ENCODE peak calls at places on chromosomes 1 and 21, in eight cellular contexts. N is right lobe of liver, A is cardiac fibroblast, G is GM12864, W is choroid plexus epithelial cell, Z is ovary, Y is body of pancreas, S is fibroblast of mammary gland. Q is an unnamed sample.
A peak's percentile ranks its signal among the peaks of the same experiment; 100 is the strongest.

GRCh38 chr1:48039088-48040049 is 42.2 kb upstream of the TRABD2B start:
- DNase-seq in Y (peak; percentile 39), W (peak; percentile 81), A (no peak), N (no peak), G (no peak), S (peak; percentile 63), Z (no peak), Q (no peak)

GRCh38 chr1:59013276-59013927 is 229.6 kb upstream of the JUN start:
- DNase-seq in N (no peak), W (peak; percentile 69), Z (peak; percentile 55), G (no peak), Y (peak; percentile 69), A (peak; percentile 61), S (peak; percentile 41), Q (peak; percentile 50)

GRCh38 chr21:34889287-34889536 is 159.9 kb downstream of the RUNX1 start:
- DNase-seq in S (peak; percentile 74), Z (peak; percentile 67), N (peak; percentile 75), A (peak; percentile 80), W (peak; percentile 82), Y (peak; percentile 44), G (no peak), Q (no peak)

GRCh38 chr1:182568647-182569284 is 20.3 kb downstream of the RNASEL start:
- DNase-seq in A (no peak), Z (no peak), S (no peak), N (no peak), W (no peak), Y (no peak), G (no peak), Q (no peak)

GRCh38 chr1:88063605-88064004 is 620.5 kb upstream of the PKN2 start:
- DNase-seq in W (no peak), A (no peak), Z (no peak), N (no peak), S (peak; percentile 59), Y (no peak), G (no peak), Q (no peak)

GRCh38 chr1:36099681-36100341 is 11.1 kb downstream of the ADPRS start:
- DNase-seq in S (peak; percentile 73), W (peak; percentile 80), Y (peak; percentile 76), N (peak; percentile 82), Z (peak; percentile 80), G (peak; percentile 27), A (peak; percentile 78), Q (peak; percentile 75)

GRCh38 chr1:234624718-234625117 is 14.7 kb upstream of the IRF2BP2 start:
- DNase-seq in Z (no peak), S (peak; percentile 39), N (no peak), W (no peak), Y (no peak), A (no peak), G (no peak), Q (no peak)

GRCh38 chr21:26587621-26588260 is 14.7 kb upstream of the CYYR1 start:
- DNase-seq in N (no peak), S (peak; percentile 89), Z (no peak), A (peak; percentile 60), Y (no peak), W (peak; percentile 78), G (no peak), Q (no peak)

GRCh38 chr1:107138767-107139445 is 1.9 kb upstream of the NTNG1 start:
- DNase-seq in Z (no peak), Y (no peak), S (peak; percentile 56), N (no peak), W (no peak), G (no peak), A (no peak), Q (no peak)

GRCh38 chr1:1623631-1624442 is 8.1 kb upstream of the MMP23B start:
- DNase-seq in S (no peak), Y (no peak), W (no peak), N (peak; percentile 56), Z (no peak), G (no peak), A (no peak), Q (peak; percentile 24)

GRCh38 chr1:40839943-40840335 is 22.2 kb downstream of the CITED4 start:
- DNase-seq in G (no peak), A (no peak), W (no peak), N (no peak), S (no peak), Y (no peak), Z (no peak), Q (no peak)

GRCh38 chr1:74771913-74772515 is 39.1 kb downstream of the TYW3 start:
- DNase-seq in Z (no peak), A (peak; percentile 70), G (peak; percentile 12), N (no peak), S (peak; percentile 57), Y (peak; percentile 34), W (peak; percentile 74), Q (peak; percentile 17)

GRCh38 chr1:1144122-1144842 is 28.4 kb upstream of the C1orf159 start:
- DNase-seq in S (no peak), N (no peak), Y (no peak), Z (no peak), W (no peak), A (no peak), G (no peak), Q (peak; percentile 71)

DNA sequence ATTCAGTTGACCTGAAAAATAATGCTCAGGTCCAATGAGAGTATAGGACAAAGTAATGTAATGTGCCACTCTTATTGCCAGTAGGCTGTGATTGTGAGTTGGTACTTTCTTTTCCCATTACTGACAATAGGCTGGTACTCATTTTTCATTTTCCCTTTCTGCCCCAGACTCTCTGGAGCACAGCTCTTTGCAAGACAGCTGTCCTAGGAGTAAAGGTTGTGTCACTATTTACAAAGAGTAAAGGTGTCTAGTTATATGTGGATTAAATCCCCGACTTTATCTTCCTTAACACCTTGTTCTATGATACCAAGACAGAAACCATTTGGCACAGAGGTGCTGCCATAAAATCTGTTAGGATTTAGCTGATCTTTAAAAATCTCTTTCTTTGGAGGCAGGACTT is 32.3 kb upstream of the RASAL2 start:
- DNase-seq in A (no peak), Z (no peak), Y (no peak), N (no peak), G (no peak), W (no peak), S (no peak), Q (no peak)
- H3K4me3 ChIP-seq in A (no peak overlapping the region), Z (no peak overlapping the region), Y (no peak overlapping the region), N (no peak overlapping the region), G (no peak overlapping the region), W (no peak overlapping the region), S (no peak overlapping the region), Q (no peak overlapping the region)

DNA sequence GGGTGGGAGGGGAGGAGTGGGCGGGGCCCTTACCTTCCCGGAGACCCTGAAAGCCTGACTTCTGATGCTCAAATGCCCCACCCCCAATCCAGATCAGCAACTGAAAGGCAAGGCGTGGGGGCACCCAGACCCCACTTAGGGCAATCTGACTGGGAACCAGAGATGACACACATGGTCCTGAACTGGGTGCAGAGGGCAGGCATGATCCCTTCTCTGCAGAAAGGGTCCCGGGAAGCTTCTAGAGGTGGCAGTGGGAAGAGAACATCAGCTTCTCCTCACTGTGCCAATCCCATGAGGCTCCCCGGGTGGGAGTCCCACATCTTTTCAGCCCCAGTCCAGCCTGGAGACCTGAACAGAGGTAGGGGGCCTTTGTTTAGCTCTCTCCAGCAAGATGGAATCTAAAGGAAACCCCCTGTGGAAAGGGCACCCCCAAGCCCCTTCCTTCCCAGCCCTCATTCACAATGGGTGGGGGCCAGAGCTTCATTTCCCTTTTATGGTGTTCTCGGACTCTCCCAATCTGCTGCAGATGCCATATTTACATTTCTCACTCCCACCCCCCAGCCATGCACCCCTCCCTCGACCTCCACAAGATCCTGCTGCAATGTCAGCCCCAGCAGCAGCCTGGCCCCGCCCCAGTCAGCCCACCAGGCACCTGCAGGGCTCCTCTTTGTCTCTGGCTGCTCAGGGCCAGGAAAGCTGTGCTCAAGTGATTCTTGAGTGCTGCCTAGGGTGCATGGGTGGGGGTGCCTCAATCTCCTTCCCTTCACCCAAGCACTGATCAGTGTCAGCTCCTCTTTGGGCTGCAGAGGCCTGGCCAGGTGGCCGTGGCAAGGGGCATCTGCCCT is 2.0 kb downstream of the KIF21B start:
- DNase-seq in Y (no peak), N (no peak), G (no peak), W (no peak), A (no peak), S (no peak), Z (no peak), Q (peak; percentile 68)
- TF ChIP-seq CTCF in Y (no peak), N (no peak), G (no peak), W (no peak), A (no peak), S (no peak), Z (no peak), Q (no peak)

DNA sequence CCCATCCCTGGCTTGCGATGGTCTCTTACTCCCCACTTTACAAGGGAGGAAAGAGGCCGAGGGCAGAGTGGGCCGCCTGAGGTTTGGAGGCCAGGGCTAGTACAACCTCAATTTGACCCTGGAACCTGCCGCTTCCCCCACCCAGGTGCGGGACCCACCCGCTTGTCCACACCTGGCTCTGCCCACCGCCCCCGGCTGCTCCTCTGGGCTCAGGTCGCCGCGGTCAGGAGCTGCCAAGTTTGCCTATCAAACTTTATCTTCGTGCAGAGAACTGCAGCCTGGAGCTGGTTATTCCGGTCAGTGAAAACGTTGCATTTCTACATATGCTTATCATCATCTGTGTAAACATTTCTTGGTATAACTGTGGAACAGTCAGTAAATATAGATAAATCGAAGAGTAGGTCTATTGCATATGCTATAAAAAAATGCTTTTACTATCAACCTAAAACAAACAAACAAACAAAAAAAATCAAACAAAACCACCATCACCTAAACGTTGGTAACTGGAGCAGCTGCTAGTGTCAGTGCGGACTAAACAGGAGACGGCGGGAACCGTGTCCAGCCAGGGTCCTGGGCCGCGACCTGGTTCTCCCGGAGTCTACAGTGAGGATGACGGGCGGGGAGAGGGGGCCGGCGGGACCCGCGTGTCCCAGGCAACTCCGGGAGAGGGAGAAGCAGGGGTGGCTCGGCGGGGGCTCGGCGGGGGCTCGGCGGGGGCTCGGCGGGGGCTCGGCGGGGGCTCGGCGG is 906 bp upstream of the ADARB1 start:
- DNase-seq in Z (peak; percentile 59), S (peak; percentile 19), A (peak; percentile 25), W (no peak), Y (peak; percentile 55), G (no peak), N (no peak), Q (no peak)
- H3K4me3 ChIP-seq in Z (peak overlapping the region; percentile 93), S (peak overlapping the region; percentile 51), A (peak overlapping the region; percentile 67), W (peak overlapping the region; percentile 85), Y (peak overlapping the region; percentile 83), G (peak overlapping the region; percentile 83), N (peak overlapping the region; percentile 74), Q (peak overlapping the region; percentile 82)

DNA sequence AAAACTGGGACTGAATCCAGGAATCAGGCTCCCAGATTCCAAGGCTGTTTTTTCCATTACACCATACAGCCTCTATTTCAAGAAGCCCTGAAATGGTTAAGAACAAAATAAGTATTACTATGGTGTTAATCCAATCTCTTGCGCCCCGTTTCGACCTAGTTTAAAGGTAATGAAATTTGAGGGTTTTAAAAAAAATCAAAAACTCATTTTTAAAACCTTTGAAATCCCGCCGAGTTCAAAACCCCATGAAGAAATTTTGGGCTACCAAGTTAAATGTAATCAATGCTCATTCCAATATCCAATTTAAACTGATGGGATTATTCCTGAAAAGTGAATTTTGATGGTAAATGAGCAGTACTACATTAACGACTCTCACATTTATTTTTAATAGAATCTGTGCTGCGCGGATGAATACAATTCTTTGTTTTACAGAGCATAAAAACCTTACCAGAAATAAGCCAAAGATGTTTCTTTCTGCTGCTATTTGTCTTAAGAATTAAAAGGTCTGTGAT is 767 bp upstream of the EGLN1 start:
- DNase-seq in S (no peak), W (no peak), Y (no peak), A (no peak), G (no peak), Z (no peak), N (no peak), Q (no peak)
- TF ChIP-seq CTCF in S (no peak), W (no peak), Y (no peak), A (no peak), G (no peak), Z (no peak), N (no peak), Q (no peak)